ENCODE peak calls at places on chromosomes 3 and 15, in four cellular contexts. L is H1, B is HCT116, R is GM12878. F is an unnamed sample.

GRCh38 chr3:177574232-177574856 is 377.1 kb upstream of the TBL1XR1 start:
- DNase-seq in L (no peak), B (no peak), R (no peak), F (peak)

GRCh38 chr3:155323063-155323666 is 29.7 kb upstream of the STRIT1 start:
- DNase-seq in L (peak), B (peak), R (peak), F (peak)

GRCh38 chr15:100041380-100041779 is 300.4 kb downstream of the ADAMTS17 start:
- DNase-seq in L (no peak), B (no peak), R (no peak), F (no peak)

GRCh38 chr3:197317250-197317963 is 19.0 kb upstream of the DLG1 start:
- DNase-seq in L (no peak), B (peak), R (no peak), F (peak)

GRCh38 chr3:130737622-130738021 is 9.0 kb downstream of the PIK3R4 start:
- DNase-seq in L (no peak), B (no peak), R (no peak), F (no peak)

GRCh38 chr15:91102546-91103330 is 2.7 kb downstream of the SV2B start:
- DNase-seq in L (no peak), B (no peak), R (no peak), F (no peak)

GRCh38 chr15:50774450-50774849 is 8.9 kb upstream of the SPPL2A start:
- DNase-seq in L (no peak), B (no peak), R (no peak), F (no peak)

GRCh38 chr15:57216288-57216687 is 160.0 kb upstream of the CGNL1 start:
- DNase-seq in L (no peak), B (no peak), R (no peak), F (peak)

GRCh38 chr3:141368925-141369794 is 856 bp downstream of the ZBTB38 start:
- DNase-seq in L (no peak), B (no peak), R (no peak), F (peak)

GRCh38 chr3:22959593-22959992 is 243.5 kb upstream of the UBE2E2 start:
- DNase-seq in L (no peak), B (no peak), R (peak), F (no peak)

GRCh38 chr3:194757629-194758028 is 71.9 kb downstream of the FAM43A start:
- DNase-seq in L (no peak), B (no peak), R (no peak), F (no peak)

GRCh38 chr3:194754091-194754490 is 68.4 kb downstream of the FAM43A start:
- DNase-seq in L (no peak), B (no peak), R (no peak), F (no peak)

GRCh38 chr3:194758716-194759115 is 73.0 kb downstream of the FAM43A start:
- DNase-seq in L (no peak), B (no peak), R (no peak), F (no peak)

GRCh38 chr3:194755689-194756459 is 70.2 kb downstream of the FAM43A start:
- DNase-seq in L (no peak), B (no peak), R (no peak), F (no peak)

GRCh38 chr3:194756460-194757355 is 71.0 kb downstream of the FAM43A start:
- DNase-seq in L (no peak), B (no peak), R (no peak), F (no peak)
- TF ChIP-seq EGR1 in L (no peak), B (no peak), R (no peak), F (no peak)

DNA sequence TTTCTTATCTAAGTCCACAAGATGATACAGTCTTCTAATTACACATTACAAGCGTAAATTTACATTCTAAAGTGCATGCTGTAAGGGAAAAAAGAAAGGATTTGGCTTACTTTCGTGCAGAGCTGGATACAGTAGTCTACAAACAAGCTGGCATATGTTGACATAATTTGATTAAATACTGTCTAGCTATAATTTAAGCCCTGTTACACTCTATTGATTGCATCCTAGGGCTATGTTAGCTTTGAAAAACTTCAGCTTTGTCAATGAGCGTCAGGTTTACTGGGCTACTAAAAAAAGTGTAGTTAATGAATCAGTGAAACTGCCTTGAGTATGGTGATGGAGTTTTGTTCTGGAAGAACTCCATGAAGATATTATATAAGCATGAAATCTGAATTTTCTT is 24.5 kb upstream of the PLCL2 start:
- DNase-seq in L (no peak), B (no peak), R (no peak), F (no peak)
- TF ChIP-seq EGR1 in L (no peak), B (no peak), R (no peak), F (no peak)

GRCh38 chr15:70308011-70308761 is 210.5 kb upstream of the TLE3 start:
- DNase-seq in L (no peak), B (peak), R (peak), F (no peak)
- TF ChIP-seq EGR1 in L (no peak), B (no peak), R (no peak), F (no peak)

GRCh38 chr15:47983533-47983932 is 137.3 kb upstream of the SLC24A5 start:
- DNase-seq in L (no peak), B (no peak), R (no peak), F (no peak)
- TF ChIP-seq EGR1 in L (no peak), B (no peak), R (no peak), F (no peak)

GRCh38 chr3:185366913-185367312 is 4.0 kb downstream of the MAP3K13 start:
- DNase-seq in L (no peak), B (no peak), R (no peak), F (no peak)

GRCh38 chr3:185361920-185362319 is 1.0 kb upstream of the MAP3K13 start:
- DNase-seq in L (no peak), B (no peak), R (no peak), F (no peak)

GRCh38 chr3:185363662-185364203 is 797 bp downstream of the MAP3K13 start:
- DNase-seq in L (no peak), B (no peak), R (no peak), F (no peak)

GRCh38 chr3:185362850-185363661 is at the start of gene MAP3K13:
- DNase-seq in L (peak), B (peak), R (peak), F (peak)

DNA sequence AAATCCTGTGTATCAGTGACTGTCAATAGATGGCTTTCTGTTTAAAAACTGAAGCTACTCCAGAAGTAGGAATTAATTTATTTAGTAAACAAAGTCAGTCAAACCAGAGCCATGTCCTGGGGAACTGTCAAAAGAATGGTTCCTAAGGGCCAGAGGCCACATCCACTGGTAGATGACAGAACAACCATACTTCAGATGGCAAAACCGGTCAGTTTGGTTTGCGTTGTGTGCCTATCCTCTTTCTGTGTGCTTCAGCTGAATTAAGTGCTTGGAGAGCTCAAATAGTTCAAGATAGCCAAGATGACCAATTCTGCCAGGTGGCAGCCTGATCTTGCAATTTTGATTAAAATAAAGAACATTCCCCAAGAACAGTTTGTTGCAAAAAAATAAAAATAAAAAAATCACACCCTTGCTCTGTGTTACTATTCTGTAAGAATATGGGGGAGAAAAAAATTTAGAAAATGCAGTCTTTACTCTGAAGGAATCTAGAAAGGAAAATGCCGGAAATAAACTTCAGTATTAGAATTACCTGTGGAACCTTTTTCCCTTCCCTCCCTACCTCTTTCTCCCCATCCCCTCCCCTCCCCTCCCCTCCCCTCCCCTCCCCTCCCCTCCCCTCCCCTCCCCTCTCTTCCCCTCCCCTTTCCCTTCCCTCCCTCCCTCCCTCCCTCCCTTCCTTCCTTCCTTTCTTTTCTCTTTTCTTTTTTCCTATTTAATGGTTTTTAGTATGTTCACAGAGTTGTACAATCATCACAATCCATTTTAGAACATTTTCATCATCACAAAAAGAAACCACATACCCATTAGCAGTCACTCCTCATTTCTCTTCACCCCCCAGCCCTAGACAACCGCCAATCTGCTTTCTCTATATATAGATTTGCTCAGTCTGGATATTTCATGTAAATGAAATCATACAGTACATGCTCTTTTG is 2.6 kb downstream of the MAP3K13 start:
- DNase-seq in L (no peak), B (no peak), R (no peak), F (no peak)
- TF ChIP-seq EGR1 in L (no peak), B (no peak), R (no peak), F (no peak)